ENCODE peak calls at places on chromosomes 7 and 10, in six cellular contexts. Q, J, K, Y, P and T are unnamed samples.

GRCh38 chr7:108824840-108825540 is 255.3 kb downstream of the DNAJB9 start:
- DNase-seq in P (peak; percentile 33), J (peak; percentile 89), Y (no peak), Q (peak; percentile 16), K (peak; percentile 27), T (peak; percentile 33)

GRCh38 chr7:116138202-116138801 is 72.0 kb upstream of the TES start:
- DNase-seq in P (peak; percentile 71), Y (peak; percentile 84), J (peak; percentile 88), K (peak; percentile 82), Q (peak; percentile 83), T (peak; percentile 67)

GRCh38 chr10:5565205-5565545 is 40.4 kb downstream of the CALML3 start:
- DNase-seq in P (no peak), Y (no peak), Q (no peak), J (no peak), K (no peak), T (no peak)

GRCh38 chr7:143511593-143512047 is 33.9 kb downstream of the TAS2R41 start:
- DNase-seq in Y (no peak), J (no peak), Q (no peak), K (no peak), P (no peak), T (no peak)

GRCh38 chr10:71222541-71223364 is 10.4 kb downstream of the UNC5B start:
- DNase-seq in J (peak; percentile 13), K (no peak), Q (peak; percentile 79), Y (no peak), P (no peak), T (peak; percentile 70)

GRCh38 chr7:137762334-137762733 is 84.4 kb downstream of the DGKI start:
- DNase-seq in Y (no peak), J (no peak), P (no peak), K (no peak), Q (no peak), T (no peak)

GRCh38 chr10:61063035-61063434 is 119.0 kb upstream of the RHOBTB1 start:
- DNase-seq in Y (no peak), P (peak; percentile 5), K (peak; percentile 37), Q (no peak), J (peak; percentile 25), T (peak; percentile 62)

GRCh38 chr10:46531737-46532136 is 24.7 kb downstream of the GPRIN2 start:
- DNase-seq in Y (no peak), P (no peak), J (no peak), K (no peak), Q (no peak), T (no peak)

GRCh38 chr10:19958787-19959186 is 142.6 kb downstream of the PLXDC2 start:
- DNase-seq in P (no peak), J (no peak), Q (no peak), Y (peak; percentile 32), K (no peak), T (no peak)

GRCh38 chr10:122264442-122264841 is 6.7 kb upstream of the BTBD16 start:
- DNase-seq in J (peak; percentile 36), Y (no peak), K (peak; percentile 18), Q (peak; percentile 50), P (peak; percentile 44), T (no peak)

GRCh38 chr7:134420509-134421125 is 38.3 kb downstream of the AKR1B1 start:
- DNase-seq in P (peak; percentile 61), Y (peak; percentile 66), J (peak; percentile 80), Q (peak; percentile 55), K (peak; percentile 79), T (peak; percentile 70)

GRCh38 chr10:108755661-108756060 is 1167.7 kb downstream of the XPNPEP1 start:
- DNase-seq in Q (no peak), Y (no peak), P (no peak), J (no peak), K (peak; percentile 24), T (peak; percentile 13)

GRCh38 chr10:130812381-130813148 is 499.0 kb downstream of the TCERG1L start:
- DNase-seq in K (no peak), J (no peak), P (no peak), Y (no peak), Q (no peak), T (no peak)

GRCh38 chr10:99859585-99859984 is 77.1 kb downstream of the ABCC2 start:
- DNase-seq in P (peak; percentile 24), Y (no peak), Q (no peak), J (peak; percentile 45), K (peak; percentile 26), T (no peak)

GRCh38 chr10:96090463-96090800 is 39.7 kb upstream of the ZNF518A start:
- DNase-seq in Y (no peak), J (no peak), K (no peak), P (no peak), Q (no peak), T (no peak)

GRCh38 chr7:38321515-38321944 is 48.1 kb upstream of the TARP start:
- DNase-seq in J (peak; percentile 67), K (peak; percentile 69), Y (no peak), Q (peak; percentile 82), P (peak; percentile 55), T (peak; percentile 93)

GRCh38 chr7:94350729-94351128 is 44.0 kb upstream of the COL1A2 start:
- DNase-seq in Y (no peak), Q (no peak), K (no peak), P (no peak), J (no peak), T (no peak)

GRCh38 chr10:31340343-31340742 is 21.3 kb downstream of the ZEB1 start:
- DNase-seq in J (peak; percentile 78), K (no peak), P (no peak), Q (no peak), Y (no peak), T (no peak)

GRCh38 chr7:27096756-27097514 is 1.1 kb upstream of the HOXA1 start:
- DNase-seq in K (peak; percentile 45), J (no peak), P (peak; percentile 63), Y (no peak), Q (peak; percentile 64), T (peak; percentile 59)

GRCh38 chr7:30163231-30163894 is 28.6 kb downstream of the MTURN start:
- DNase-seq in P (no peak), Q (no peak), Y (peak; percentile 51), J (peak; percentile 5), K (no peak), T (no peak)

GRCh38 chr10:28906440-28906839 is 229.1 kb downstream of the BAMBI start:
- DNase-seq in K (peak; percentile 26), Y (no peak), J (no peak), P (no peak), Q (peak; percentile 79), T (no peak)

DNA sequence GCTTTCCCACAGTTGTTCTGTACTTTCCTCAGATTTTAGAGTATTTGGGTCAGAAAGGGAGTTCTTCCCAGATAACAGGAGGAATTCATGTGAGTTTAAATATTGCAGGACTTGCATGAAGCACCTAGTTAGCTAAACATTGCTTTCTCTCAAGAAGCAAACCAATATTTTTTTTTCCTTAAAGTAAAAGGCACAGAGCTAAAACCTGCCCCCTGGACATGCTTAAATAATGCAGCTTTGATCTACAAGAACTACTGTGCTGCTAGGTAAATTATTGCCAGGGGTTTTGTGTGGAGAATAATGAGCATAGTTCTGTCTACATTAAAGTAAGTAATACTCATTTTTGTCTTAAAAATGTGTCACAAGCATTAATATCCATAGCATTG is 542 bp upstream of the SOSTDC1 start:
- DNase-seq in Q (no peak), K (no peak), J (no peak), P (no peak), Y (no peak), T (no peak)
- H3K4me3 ChIP-seq in Q (no peak overlapping the region), K (peak overlapping the region; percentile 32), J (peak overlapping the region; percentile 17), P (peak overlapping the region; percentile 7), Y (no peak overlapping the region), T (no peak overlapping the region)

GRCh38 chr10:94314913-94315545 is 47.7 kb downstream of the NOC3L start:
- DNase-seq in J (peak; percentile 80), Q (peak; percentile 43), K (no peak), P (peak; percentile 69), Y (no peak), T (peak; percentile 88)
- TF ChIP-seq CTCF in J (peak; percentile 34), Q (no peak), K (no peak), P (no peak), Y (no peak), T (peak; percentile 17)

GRCh38 chr10:68601490-68602265 is 41.5 kb downstream of the TET1 start:
- DNase-seq in K (no peak), P (no peak), Q (no peak), Y (peak; percentile 67), J (no peak), T (no peak)
- H3K4me3 ChIP-seq in K (peak overlapping the region; percentile 67), P (no peak overlapping the region), Q (no peak overlapping the region), Y (peak overlapping the region; percentile 53), J (peak overlapping the region; percentile 1), T (peak overlapping the region; percentile 59)

DNA sequence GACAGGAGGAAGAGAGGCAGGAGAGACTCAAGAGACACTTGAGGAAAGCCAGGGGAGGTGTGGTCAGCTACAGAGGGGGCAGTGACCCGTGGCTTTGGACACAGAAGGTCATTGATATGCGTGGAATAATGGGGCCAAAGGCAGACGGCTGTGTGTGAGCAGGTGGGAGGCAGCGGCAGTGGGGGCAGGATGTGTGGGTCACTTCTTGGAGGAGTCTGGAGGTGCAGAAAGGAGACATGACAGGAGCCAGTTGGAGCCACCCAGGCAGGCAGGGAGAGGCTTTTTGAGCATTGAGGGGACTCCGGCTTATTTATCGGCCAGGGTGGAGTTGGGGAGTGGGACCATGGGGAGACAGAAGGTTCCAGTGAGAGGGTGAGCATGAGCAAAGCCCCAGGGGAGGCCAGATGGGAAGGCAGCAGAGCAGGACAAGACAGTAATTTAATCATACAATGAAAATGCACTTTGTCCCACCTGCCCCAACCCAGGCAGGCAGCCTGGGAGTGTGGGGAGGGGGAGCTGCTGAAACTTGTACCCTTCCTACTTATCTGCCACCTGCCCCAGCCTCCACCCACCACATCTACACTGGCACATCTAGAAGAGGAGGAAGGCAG is 5.0 kb downstream of the LDB3 start:
- DNase-seq in K (no peak), Y (no peak), Q (no peak), P (no peak), J (no peak), T (no peak)
- TF ChIP-seq CTCF in K (no peak), Y (no peak), Q (no peak), P (no peak), J (no peak), T (no peak)

GRCh38 chr7:155808551-155809331 is 3.5 kb downstream of the SHH start:
- DNase-seq in P (no peak), Y (no peak), K (peak; percentile 14), J (no peak), Q (no peak), T (no peak)
- H3K4me3 ChIP-seq in P (no peak overlapping the region), Y (no peak overlapping the region), K (peak overlapping the region; percentile 65), J (peak overlapping the region; percentile 20), Q (no peak overlapping the region), T (no peak overlapping the region)

GRCh38 chr7:156950381-156950858 is 908 bp downstream of the NOM1 start:
- DNase-seq in K (peak; percentile 17), Q (peak; percentile 3), P (no peak), J (peak; percentile 9), Y (no peak), T (no peak)

GRCh38 chr7:156948361-156948760 is 1.2 kb upstream of the NOM1 start:
- DNase-seq in K (no peak), P (no peak), Y (peak; percentile 5), J (no peak), Q (no peak), T (no peak)

GRCh38 chr7:156947120-156947843 is 2.2 kb upstream of the NOM1 start:
- DNase-seq in J (no peak), P (no peak), Q (no peak), K (peak; percentile 13), Y (no peak), T (no peak)

GRCh38 chr7:156944876-156945275 is 4.6 kb upstream of the NOM1 start:
- DNase-seq in Y (no peak), P (no peak), J (no peak), K (no peak), Q (no peak), T (no peak)

GRCh38 chr7:156949541-156950380 is at the start of gene NOM1:
- DNase-seq in Y (peak; percentile 95), P (peak; percentile 85), K (peak; percentile 87), Q (peak; percentile 74), J (peak; percentile 86), T (peak; percentile 81)
- TF ChIP-seq CTCF in Y (peak; percentile 58), P (peak; percentile 70), K (peak; percentile 47), Q (peak; percentile 94), J (peak; percentile 39), T (peak; percentile 40)